ENCODE peak calls at places on chromosomes 5 and 9, in five cellular contexts. P is AG09319, A is A549, U is lower lobe of right lung, V is foreskin fibroblast. E is an unnamed sample.

GRCh38 chr9:128733256-128733655 is 9.3 kb upstream of the ZDHHC12 start:
- DNase-seq in P (peak), A (peak), U (peak), V (peak), E (peak)

GRCh38 chr5:67363195-67363594 is 166.6 kb upstream of the CD180 start:
- DNase-seq in P (no peak), A (no peak), U (no peak), V (no peak), E (peak)

GRCh38 chr5:14216372-14216771 is 73.2 kb downstream of the TRIO start:
- DNase-seq in P (no peak), A (no peak), U (no peak), V (no peak), E (no peak)

GRCh38 chr5:173855995-173856656 is 32.0 kb upstream of the CPEB4 start:
- DNase-seq in P (no peak), A (no peak), U (no peak), V (no peak), E (no peak)

GRCh38 chr5:40475546-40475945 is 204.2 kb upstream of the PTGER4 start:
- DNase-seq in P (no peak), A (no peak), U (no peak), V (peak), E (peak)

GRCh38 chr9:16561121-16561520 is 309.3 kb downstream of the BNC2 start:
- DNase-seq in P (no peak), A (no peak), U (no peak), V (no peak), E (peak)

GRCh38 chr5:68953151-68953884 is 140.5 kb upstream of the SLC30A5 start:
- DNase-seq in P (no peak), A (no peak), U (no peak), V (no peak), E (no peak)

GRCh38 chr5:310941-311434 is 10.5 kb upstream of the AHRR start:
- DNase-seq in P (no peak), A (no peak), U (no peak), V (no peak), E (peak)

GRCh38 chr9:97470076-97470475 is 31.4 kb upstream of the TMOD1 start:
- DNase-seq in P (no peak), A (peak), U (no peak), V (no peak), E (no peak)

GRCh38 chr5:143182901-143183820 is 220.3 kb downstream of the NR3C1 start:
- DNase-seq in P (no peak), A (peak), U (no peak), V (no peak), E (peak)

GRCh38 chr9:121895836-121896544 is 197.1 kb downstream of the TTLL11 start:
- DNase-seq in P (no peak), A (peak), U (no peak), V (no peak), E (no peak)

GRCh38 chr5:55650391-55650790 is 61.7 kb downstream of the SLC38A9 start:
- DNase-seq in P (no peak), A (no peak), U (no peak), V (no peak), E (peak)

GRCh38 chr9:130839237-130840111 is 4.4 kb downstream of the ABL1 start:
- DNase-seq in P (no peak), A (no peak), U (no peak), V (no peak), E (no peak)

GRCh38 chr5:61332891-61333350 is 863 bp downstream of the ZSWIM6 start:
- DNase-seq in P (no peak), A (peak), U (peak), V (peak), E (peak)

GRCh38 chr5:2879701-2880100 is 128.2 kb upstream of the IRX2 start:
- DNase-seq in P (no peak), A (no peak), U (no peak), V (no peak), E (no peak)

GRCh38 chr5:66538531-66538930 is 57.7 kb upstream of the MAST4 start:
- DNase-seq in P (no peak), A (no peak), U (no peak), V (no peak), E (no peak)

GRCh38 chr5:173078878-173079277 is 22.7 kb downstream of the CREBRF start:
- DNase-seq in P (no peak), A (no peak), U (no peak), V (no peak), E (no peak)

GRCh38 chr9:79694676-79695400 is 123.1 kb downstream of the TLE4 start:
- DNase-seq in P (no peak), A (no peak), U (no peak), V (peak), E (peak)

GRCh38 chr9:84669293-84670105 is at the start of gene NTRK2:
- DNase-seq in P (no peak), A (peak), U (no peak), V (no peak), E (peak)

GRCh38 chr9:99296375-99296951 is 74.4 kb downstream of the SEC61B start:
- DNase-seq in P (no peak), A (no peak), U (no peak), V (no peak), E (no peak)

GRCh38 chr5:69217154-69217731 is 17.4 kb upstream of the CDK7 start:
- DNase-seq in P (no peak), A (no peak), U (no peak), V (no peak), E (no peak)

GRCh38 chr5:395921-396714 is 46.9 kb upstream of the EXOC3 start:
- DNase-seq in P (no peak), A (no peak), U (no peak), V (no peak), E (no peak)

GRCh38 chr9:115988701-115989100 is 164.9 kb upstream of the PAPPA start:
- DNase-seq in P (no peak), A (no peak), U (no peak), V (no peak), E (no peak)

GRCh38 chr5:127685662-127686061 is 17.5 kb upstream of the CCDC192 start:
- DNase-seq in P (no peak), A (no peak), U (no peak), V (no peak), E (peak)

GRCh38 chr9:126222835-126223431 is 103.7 kb upstream of the MVB12B start:
- DNase-seq in P (no peak), A (no peak), U (no peak), V (no peak), E (no peak)

GRCh38 chr9:126223798-126224531 is 102.7 kb upstream of the MVB12B start:
- DNase-seq in P (no peak), A (no peak), U (no peak), V (no peak), E (no peak)

GRCh38 chr9:126219717-126220116 is 106.9 kb upstream of the MVB12B start:
- DNase-seq in P (no peak), A (no peak), U (no peak), V (no peak), E (no peak)

GRCh38 chr9:126221480-126221879 is 105.1 kb upstream of the MVB12B start:
- DNase-seq in P (no peak), A (no peak), U (no peak), V (no peak), E (no peak)

DNA sequence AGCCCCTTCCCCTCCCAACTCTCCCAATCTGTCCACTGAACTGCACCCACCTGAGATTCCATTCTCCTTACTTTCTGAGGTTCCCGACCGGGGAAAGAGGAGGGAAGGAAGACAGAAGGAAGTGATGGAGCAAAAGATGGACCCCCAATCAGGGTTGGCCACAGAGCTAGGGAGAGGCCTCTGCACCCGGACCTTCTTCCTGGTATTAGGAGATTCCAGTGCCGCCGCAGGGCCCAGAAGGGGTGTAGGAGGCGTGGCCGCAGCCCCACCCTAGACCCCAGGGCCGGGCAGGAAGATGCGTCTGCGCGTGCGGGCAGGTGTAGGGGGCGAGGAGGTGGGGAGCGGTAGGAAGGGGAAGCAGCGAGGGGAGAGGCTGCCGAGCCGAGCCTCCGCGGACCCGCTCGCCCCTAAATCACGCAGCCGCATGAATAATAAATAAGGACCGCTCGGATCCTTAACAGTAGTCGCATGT is 104.2 kb upstream of the MVB12B start:
- DNase-seq in P (no peak), A (no peak), U (no peak), V (no peak), E (no peak)
- TF ChIP-seq CTCF in P (no peak), A (no peak), U (no peak), V (no peak), E (no peak)

GRCh38 chr9:17760250-17760649 is 181.4 kb downstream of the SH3GL2 start:
- DNase-seq in P (no peak), A (no peak), U (no peak), V (no peak), E (no peak)
- TF ChIP-seq CTCF in P (no peak), A (no peak), U (no peak), V (no peak), E (no peak)

DNA sequence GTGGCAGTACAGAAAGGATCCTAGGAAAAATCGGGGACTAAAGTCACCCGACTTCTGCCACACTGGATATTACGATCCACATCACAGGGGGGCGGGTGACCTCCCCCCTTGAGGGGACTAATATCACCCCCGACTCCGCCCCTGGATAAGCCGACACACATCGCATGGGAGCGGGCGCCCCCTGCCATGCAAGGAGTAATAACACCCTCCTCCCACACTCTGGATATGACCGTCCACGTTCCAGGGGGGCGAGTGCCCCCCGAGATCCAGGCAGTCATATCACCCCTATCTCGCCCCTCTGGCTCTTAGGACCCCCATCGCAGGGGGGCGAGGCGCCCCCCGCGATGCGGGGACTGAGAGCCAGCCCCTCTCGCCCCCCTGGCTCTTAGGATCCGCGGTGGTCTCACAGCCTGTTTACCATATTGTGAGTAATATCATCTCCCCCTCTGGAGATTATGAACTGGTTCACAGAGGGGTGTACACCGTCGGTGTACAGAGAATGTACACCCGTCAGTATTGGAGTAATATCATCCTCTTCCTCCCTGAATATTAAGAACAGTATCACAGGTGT is 423.0 kb downstream of the DIRAS2 start:
- DNase-seq in P (no peak), A (peak), U (peak), V (no peak), E (no peak)
- TF ChIP-seq CTCF in P (no peak), A (peak), U (peak), V (no peak), E (no peak)

GRCh38 chr9:93172646-93173364 is 11.1 kb upstream of the WNK2 start:
- DNase-seq in P (no peak), A (no peak), U (no peak), V (no peak), E (no peak)

GRCh38 chr9:93171261-93171660 is 12.7 kb upstream of the WNK2 start:
- DNase-seq in P (no peak), A (no peak), U (no peak), V (no peak), E (no peak)

GRCh38 chr9:93173365-93174150 is 10.4 kb upstream of the WNK2 start:
- DNase-seq in P (no peak), A (no peak), U (no peak), V (no peak), E (peak)

GRCh38 chr9:93177676-93178075 is 6.3 kb upstream of the WNK2 start:
- DNase-seq in P (no peak), A (no peak), U (no peak), V (no peak), E (no peak)

DNA sequence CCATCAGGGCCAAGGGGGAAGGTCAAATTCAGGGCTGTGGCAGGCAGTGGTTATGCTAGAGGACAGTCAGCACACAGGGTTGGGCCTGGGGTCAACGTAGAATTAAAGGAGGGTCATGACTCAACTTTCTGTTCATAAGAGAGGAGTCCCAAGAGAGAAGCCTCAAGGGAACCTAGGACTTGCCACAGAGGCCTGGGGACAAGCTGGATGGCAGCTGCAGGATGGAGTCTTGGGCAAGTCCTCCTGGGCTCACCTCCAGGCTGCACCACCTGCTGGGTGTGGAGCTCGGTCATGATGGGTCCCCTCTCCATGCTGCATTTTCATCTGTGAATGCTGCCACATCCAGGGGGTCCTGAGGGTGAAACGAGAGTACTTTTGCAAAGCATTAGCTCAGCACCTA is 9.0 kb upstream of the WNK2 start:
- DNase-seq in P (no peak), A (no peak), U (no peak), V (no peak), E (no peak)
- TF ChIP-seq CTCF in P (no peak), A (no peak), U (no peak), V (no peak), E (no peak)